ENCODE peak calls at places on chromosomes 5 and 9, in nine cellular contexts. G is OCI-LY7; S is HCT116; Z is pancreas; F is cardiac muscle cell; I is PC-3; M is CD8-positive, alpha-beta T cell; B is Panc1; X is transverse colon. L is an unnamed sample. For H3K36me3, the result is how much of the 10 kb centered on the place peaks cover.

GRCh38 chr9:97802276-97802675 is 50.8 kb upstream of the FOXE1 start:
- DNase-seq in G (no peak), S (peak), Z (no peak), F (peak), I (peak), M (no peak), B (no peak), X (no peak), L (no peak)

GRCh38 chr9:4339783-4340335 is 40.0 kb upstream of the GLIS3 start:
- DNase-seq in G (no peak), S (no peak), Z (no peak), F (no peak), I (peak), M (no peak), B (no peak), X (no peak), L (no peak)

GRCh38 chr5:106415541-106415940 is 1255.2 kb downstream of the EFNA5 start:
- DNase-seq in G (no peak), S (no peak), Z (no peak), F (peak), I (peak), M (no peak), B (no peak), X (no peak), L (no peak)

GRCh38 chr9:124050955-124051354 is 39.4 kb downstream of the LHX2 start:
- DNase-seq in G (no peak), S (no peak), Z (no peak), F (no peak), I (no peak), M (no peak), B (no peak), X (no peak), L (no peak)

GRCh38 chr9:79195904-79196303 is 375.9 kb upstream of the TLE4 start:
- DNase-seq in G (no peak), S (no peak), Z (no peak), F (peak), I (no peak), M (no peak), B (no peak), X (no peak), L (no peak)

GRCh38 chr9:97521576-97522333 is 20.3 kb downstream of the TMOD1 start:
- DNase-seq in G (no peak), S (no peak), Z (no peak), F (no peak), I (no peak), M (no peak), B (no peak), X (no peak), L (no peak)

GRCh38 chr9:1311462-1312042 is 261.4 kb downstream of the DMRT2 start:
- DNase-seq in G (no peak), S (no peak), Z (no peak), F (no peak), I (no peak), M (no peak), B (no peak), X (no peak), L (no peak)

GRCh38 chr9:134056483-134057310 is 11.1 kb downstream of the BRD3 start:
- DNase-seq in G (no peak), S (no peak), Z (no peak), F (no peak), I (no peak), M (no peak), B (no peak), X (peak), L (peak)

GRCh38 chr9:4549751-4550295 is 59.6 kb downstream of the SLC1A1 start:
- DNase-seq in G (no peak), S (no peak), Z (no peak), F (peak), I (peak), M (no peak), B (no peak), X (no peak), L (no peak)

GRCh38 chr9:134055981-134056461 is 11.8 kb downstream of the BRD3 start:
- DNase-seq in G (no peak), S (no peak), Z (peak), F (peak), I (peak), M (no peak), B (no peak), X (peak), L (peak)

GRCh38 chr5:132272341-132273210 is 15.1 kb downstream of the PDLIM4 start:
- DNase-seq in G (peak), S (no peak), Z (peak), F (peak), I (peak), M (peak), B (peak), X (peak), L (peak)

GRCh38 chr9:89454498-89455355 is 43.2 kb downstream of the SEMA4D start:
- DNase-seq in G (no peak), S (no peak), Z (no peak), F (no peak), I (no peak), M (no peak), B (no peak), X (no peak), L (no peak)

GRCh38 chr9:129069128-129069824 is 11.6 kb upstream of the DOLPP1 start:
- DNase-seq in G (no peak), S (no peak), Z (peak), F (peak), I (no peak), M (peak), B (no peak), X (peak), L (peak)

GRCh38 chr9:14191512-14191911 is 122.4 kb downstream of the NFIB start:
- DNase-seq in G (peak), S (no peak), Z (no peak), F (no peak), I (no peak), M (no peak), B (no peak), X (no peak), L (no peak)

GRCh38 chr9:98851730-98852462 is 44.4 kb downstream of the GALNT12 start:
- DNase-seq in G (no peak), S (no peak), Z (no peak), F (no peak), I (peak), M (no peak), B (no peak), X (no peak), L (no peak)

GRCh38 chr5:149215478-149216042 is 56.1 kb upstream of the AFAP1L1 start:
- DNase-seq in G (no peak), S (no peak), Z (no peak), F (peak), I (peak), M (no peak), B (no peak), X (no peak), L (no peak)

GRCh38 chr9:93592389-93593021 is 16.1 kb downstream of the PHF2 start:
- DNase-seq in G (peak), S (peak), Z (no peak), F (no peak), I (no peak), M (no peak), B (no peak), X (no peak), L (no peak)

GRCh38 chr5:110288766-110289165 is 437.7 kb downstream of the TMEM232 start:
- DNase-seq in G (no peak), S (no peak), Z (no peak), F (no peak), I (peak), M (no peak), B (no peak), X (no peak), L (no peak)

DNA sequence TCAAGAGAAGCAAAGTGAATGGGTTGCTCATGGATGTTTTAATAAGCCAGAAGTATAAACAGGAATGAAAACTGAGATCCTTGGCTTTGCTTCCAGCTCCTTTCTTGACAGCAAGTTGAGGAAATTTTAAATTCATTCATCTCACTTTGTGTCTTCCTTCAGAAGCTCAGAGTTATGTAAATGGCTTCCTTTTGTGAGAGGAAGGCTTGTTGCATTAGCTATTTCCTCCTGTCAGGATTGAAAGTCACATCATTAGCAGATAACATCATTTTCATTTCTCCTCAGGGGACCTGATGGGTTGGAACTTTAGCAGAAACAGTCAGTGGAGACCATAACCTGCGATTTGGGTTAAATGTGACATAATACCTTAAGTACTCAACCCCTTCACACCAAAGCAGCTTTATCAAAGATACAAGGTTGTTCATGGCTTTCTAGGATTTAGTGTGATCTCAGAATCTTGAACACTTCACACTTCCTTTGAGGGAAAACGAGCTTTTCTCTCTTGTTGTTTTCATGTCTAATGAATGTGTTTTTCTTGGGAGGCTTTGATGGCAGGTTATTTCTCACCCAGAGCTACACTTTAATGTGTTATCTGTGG is 437.2 kb downstream of the TMEM232 start:
- DNase-seq in G (no peak), S (no peak), Z (no peak), F (no peak), I (no peak), M (no peak), B (no peak), X (no peak), L (no peak)
- H3K36me3 ChIP-seq in G (under half), S (under half), Z (under half), F (under half), I (under half), M (under half), B (under half), X (under half), L (under half)

GRCh38 chr5:142913728-142914338 is 143.7 kb downstream of the ARHGAP26 start:
- DNase-seq in G (no peak), S (no peak), Z (no peak), F (no peak), I (peak), M (no peak), B (no peak), X (no peak), L (no peak)
- TF ChIP-seq CTCF in G (peak), S (peak), Z (no peak), F (no peak), I (peak), M (no peak), B (no peak), X (no peak), L (no peak)

GRCh38 chr9:105339849-105340248 is 95.4 kb downstream of the SLC44A1 start:
- DNase-seq in G (no peak), S (no peak), Z (no peak), F (no peak), I (no peak), M (no peak), B (no peak), X (no peak), L (no peak)

GRCh38 chr9:105333811-105334210 is 89.4 kb downstream of the SLC44A1 start:
- DNase-seq in G (no peak), S (no peak), Z (no peak), F (peak), I (no peak), M (no peak), B (no peak), X (no peak), L (no peak)

GRCh38 chr9:105341784-105342183 is 97.3 kb downstream of the SLC44A1 start:
- DNase-seq in G (no peak), S (no peak), Z (no peak), F (peak), I (no peak), M (no peak), B (no peak), X (no peak), L (no peak)

GRCh38 chr9:105333076-105333475 is 88.6 kb downstream of the SLC44A1 start:
- DNase-seq in G (no peak), S (no peak), Z (no peak), F (peak), I (no peak), M (no peak), B (no peak), X (no peak), L (no peak)

DNA sequence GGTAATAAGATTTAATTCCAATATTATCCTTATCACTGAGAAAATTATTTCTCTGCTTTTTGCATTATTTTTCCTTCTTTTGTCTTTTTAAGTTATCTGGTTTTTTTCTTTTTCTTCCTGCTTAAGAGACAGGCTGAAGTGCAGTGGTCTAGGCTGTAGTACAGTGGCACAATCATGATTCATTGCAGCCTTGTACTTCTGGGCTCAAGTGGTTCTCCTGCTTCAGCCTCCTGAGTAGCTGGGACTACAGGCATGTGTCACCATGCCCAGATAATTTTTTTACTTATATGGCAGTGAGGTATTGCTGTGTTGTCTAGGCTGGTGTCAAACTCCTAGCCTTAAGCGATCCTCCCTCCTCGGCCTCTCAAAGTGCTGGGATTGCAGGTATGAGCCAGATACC is 93.9 kb downstream of the SLC44A1 start:
- DNase-seq in G (no peak), S (no peak), Z (no peak), F (no peak), I (no peak), M (no peak), B (no peak), X (no peak), L (no peak)
- H3K36me3 ChIP-seq in G (under half), S (under half), Z (under half), F (under half), I (under half), M (under half), B (under half), X (under half), L (under half)

GRCh38 chr5:85205430-85205829 is 820.8 kb upstream of the EDIL3 start:
- DNase-seq in G (no peak), S (no peak), Z (no peak), F (no peak), I (no peak), M (no peak), B (no peak), X (no peak), L (no peak)

DNA sequence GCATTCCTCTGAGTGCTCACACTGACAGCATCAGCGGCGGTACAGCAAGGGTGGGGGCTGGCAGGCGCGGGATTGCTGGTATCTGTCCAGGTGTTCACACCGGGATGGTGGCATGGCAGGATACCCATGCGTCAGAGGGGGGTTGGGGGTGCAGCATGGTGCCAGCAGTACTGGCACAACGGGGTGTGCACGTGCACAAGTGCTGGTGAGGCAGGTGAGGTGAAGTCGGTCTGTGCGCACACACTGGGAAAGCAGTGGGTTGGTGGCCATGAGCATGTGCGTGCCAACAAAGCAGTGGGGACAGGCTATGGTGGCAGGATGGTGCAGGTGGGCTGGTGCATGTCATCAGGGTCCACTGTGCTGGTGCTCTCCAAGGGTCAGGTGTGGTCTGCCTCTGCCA is 819.6 kb upstream of the EDIL3 start:
- DNase-seq in G (no peak), S (no peak), Z (no peak), F (no peak), I (no peak), M (no peak), B (no peak), X (no peak), L (no peak)
- TF ChIP-seq CTCF in G (no peak), S (no peak), Z (no peak), F (no peak), I (no peak), M (no peak), B (no peak), X (no peak), L (no peak)

DNA sequence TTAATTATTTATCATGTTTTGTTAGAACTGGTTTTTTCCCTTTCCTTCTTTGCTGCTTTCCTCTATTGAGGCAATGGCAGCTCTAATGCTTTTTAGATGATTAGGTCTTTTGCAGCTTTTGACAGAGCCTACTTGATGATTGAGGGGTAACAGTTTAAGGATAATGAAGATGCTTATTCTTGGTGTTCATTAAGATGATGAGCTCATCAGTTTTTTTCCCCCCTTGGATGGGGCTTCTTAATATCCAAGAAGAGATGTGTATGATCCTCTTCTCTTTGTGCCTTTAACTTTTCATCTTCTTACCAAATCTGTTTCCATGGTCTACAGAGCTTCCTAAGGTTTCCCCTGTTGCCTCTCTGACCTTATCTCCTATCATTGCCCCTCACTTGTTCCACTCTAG is 15.8 kb downstream of the RBM27 start:
- DNase-seq in G (no peak), S (no peak), Z (no peak), F (no peak), I (no peak), M (no peak), B (no peak), X (no peak), L (no peak)
- H3K36me3 ChIP-seq in G (half or more), S (under half), Z (under half), F (under half), I (under half), M (under half), B (under half), X (under half), L (under half)

GRCh38 chr5:10161778-10162177 is 87.9 kb downstream of the ATPSCKMT start:
- DNase-seq in G (no peak), S (no peak), Z (no peak), F (no peak), I (no peak), M (no peak), B (no peak), X (no peak), L (no peak)

GRCh38 chr5:10153394-10153793 is 96.3 kb downstream of the ATPSCKMT start:
- DNase-seq in G (no peak), S (no peak), Z (no peak), F (no peak), I (no peak), M (no peak), B (no peak), X (no peak), L (no peak)

GRCh38 chr5:10162468-10162867 is 87.2 kb downstream of the ATPSCKMT start:
- DNase-seq in G (no peak), S (no peak), Z (no peak), F (no peak), I (no peak), M (no peak), B (no peak), X (no peak), L (no peak)

GRCh38 chr5:10157085-10157669 is 92.5 kb downstream of the ATPSCKMT start:
- DNase-seq in G (no peak), S (no peak), Z (no peak), F (no peak), I (no peak), M (no peak), B (no peak), X (no peak), L (no peak)

DNA sequence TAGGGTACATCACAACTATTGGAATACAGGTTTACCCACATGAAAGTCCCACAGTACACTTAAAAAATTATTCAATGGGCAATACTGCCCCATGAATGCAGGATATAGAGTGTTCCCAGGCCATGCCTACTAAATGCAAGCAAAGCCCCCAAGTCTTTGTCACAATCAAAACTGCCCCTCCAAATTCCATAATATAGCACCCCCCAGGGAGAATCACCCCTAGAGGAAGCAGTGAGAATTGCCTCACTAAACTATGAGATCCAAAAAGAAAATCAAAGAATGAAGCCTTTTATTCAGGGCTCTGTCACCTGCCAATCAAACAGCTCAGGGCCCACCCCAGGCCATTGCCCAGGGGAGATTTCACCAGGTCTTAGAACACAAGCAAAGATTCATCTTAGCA is 90.8 kb downstream of the ATPSCKMT start:
- DNase-seq in G (no peak), S (no peak), Z (no peak), F (no peak), I (no peak), M (no peak), B (no peak), X (no peak), L (no peak)
- TF ChIP-seq CTCF in G (no peak), S (no peak), Z (no peak), F (no peak), I (peak), M (no peak), B (no peak), X (no peak), L (no peak)

GRCh38 chr5:177335043-177335700 is 16.3 kb downstream of the LMAN2 start:
- DNase-seq in G (no peak), S (no peak), Z (no peak), F (no peak), I (no peak), M (no peak), B (no peak), X (no peak), L (peak)

GRCh38 chr5:177334155-177334551 is 17.3 kb downstream of the LMAN2 start:
- DNase-seq in G (no peak), S (no peak), Z (no peak), F (no peak), I (no peak), M (no peak), B (no peak), X (no peak), L (no peak)

GRCh38 chr5:177332896-177333260 is 18.6 kb downstream of the LMAN2 start:
- DNase-seq in G (no peak), S (no peak), Z (no peak), F (no peak), I (no peak), M (no peak), B (no peak), X (no peak), L (no peak)

GRCh38 chr5:177332031-177332895 is 19.2 kb downstream of the LMAN2 start:
- DNase-seq in G (no peak), S (no peak), Z (no peak), F (no peak), I (no peak), M (no peak), B (no peak), X (no peak), L (peak)

DNA sequence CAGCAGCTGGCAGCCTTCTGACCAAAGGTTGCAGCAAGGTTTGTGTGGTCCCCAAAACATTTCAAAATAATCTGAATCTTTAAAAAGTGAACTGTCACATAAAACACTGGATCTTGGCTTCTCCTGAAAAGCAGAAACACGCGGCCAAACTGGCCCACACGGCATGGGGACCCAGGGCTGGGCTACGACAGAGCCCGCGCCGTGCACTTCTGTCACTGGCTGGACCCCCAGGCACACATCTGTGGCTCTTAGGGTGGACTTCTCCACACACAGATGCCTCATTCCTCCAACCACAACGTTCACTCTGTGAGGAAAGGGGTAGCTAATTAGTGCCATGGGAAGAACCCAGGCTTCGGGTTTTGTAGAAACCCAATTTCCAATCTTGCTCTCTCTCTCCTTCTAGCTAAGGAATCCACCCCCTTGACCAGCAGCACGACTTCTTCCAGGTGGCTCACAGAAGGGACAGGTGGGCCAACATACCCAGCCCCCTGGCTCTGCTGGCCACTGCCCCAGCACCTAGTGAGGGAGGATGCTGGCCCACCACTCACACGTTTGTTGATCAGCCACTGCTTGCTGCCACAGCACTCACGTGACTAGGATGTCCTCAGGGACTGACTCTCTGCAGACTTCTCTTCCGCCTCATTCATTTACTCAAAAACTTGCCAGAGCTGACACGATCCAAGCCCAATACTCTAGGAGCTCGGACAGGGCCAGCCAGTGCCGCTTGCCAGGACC is 17.9 kb downstream of the LMAN2 start:
- DNase-seq in G (no peak), S (no peak), Z (no peak), F (no peak), I (no peak), M (no peak), B (no peak), X (no peak), L (no peak)
- H3K36me3 ChIP-seq in G (half or more), S (under half), Z (under half), F (under half), I (under half), M (half or more), B (under half), X (under half), L (half or more)